ENCODE peak calls at places on chromosome 17, in six cellular contexts. A is H9, Z is IMR-90, Q is H1, K is mesenchymal stem cell, S is trophoblast cell. C is an unnamed sample.

GRCh38 chr17:1736348-1737281 is 6.1 kb upstream of the SERPINF2 start:
- DNase-seq in Q (no peak), K (peak), S (no peak), A (no peak), Z (peak), C (no peak)

GRCh38 chr17:3986270-3986938 is 22.2 kb upstream of the ATP2A3 start:
- DNase-seq in S (no peak), Z (no peak), Q (no peak), A (peak), K (no peak), C (no peak)

GRCh38 chr17:18324140-18325049 is 9.3 kb downstream of the SMCR8 start:
- DNase-seq in S (no peak), Q (no peak), K (no peak), Z (no peak), A (no peak), C (no peak)

GRCh38 chr17:18124346-18125126 is 16.0 kb downstream of the MYO15A start:
- DNase-seq in Q (no peak), Z (peak), K (no peak), S (no peak), A (no peak), C (no peak)

GRCh38 chr17:57256708-57257112 is 387 bp downstream of the MSI2 start:
- DNase-seq in A (no peak), Q (no peak), S (no peak), K (peak), Z (no peak), C (no peak)

GRCh38 chr17:32876414-32877163 is at the start of gene MYO1D:
- DNase-seq in A (peak), K (no peak), Q (peak), Z (no peak), S (peak), C (peak)

GRCh38 chr17:3527896-3528603 is 29.6 kb downstream of the TRPV3 start:
- DNase-seq in S (no peak), K (no peak), Q (no peak), A (no peak), Z (no peak), C (no peak)

GRCh38 chr17:73068322-73069153 is 23.9 kb downstream of the SLC39A11 start:
- DNase-seq in S (peak), Q (no peak), K (peak), A (no peak), Z (peak), C (no peak)

GRCh38 chr17:79907855-79908254 is 68.6 kb upstream of the CBX4 start:
- DNase-seq in Z (peak), A (no peak), S (no peak), K (no peak), Q (no peak), C (no peak)

GRCh38 chr17:72976971-72977767 is 115.3 kb downstream of the SLC39A11 start:
- DNase-seq in S (peak), Q (no peak), Z (peak), K (peak), A (no peak), C (no peak)

GRCh38 chr17:48456584-48456983 is 26.6 kb upstream of the SKAP1 start:
- DNase-seq in S (peak), Z (no peak), Q (no peak), K (peak), A (peak), C (no peak)

GRCh38 chr17:14864127-14864526 is 401.0 kb downstream of the PMP22 start:
- DNase-seq in K (no peak), S (no peak), Z (no peak), Q (no peak), A (no peak), C (no peak)

GRCh38 chr17:74424658-74425057 is 7.2 kb upstream of the GPRC5C start:
- DNase-seq in Z (no peak), S (no peak), A (no peak), Q (no peak), K (no peak), C (no peak)

GRCh38 chr17:64083571-64084085 is 46.3 kb downstream of the ERN1 start:
- DNase-seq in A (no peak), Z (no peak), S (no peak), K (no peak), Q (no peak), C (no peak)

GRCh38 chr17:27609606-27610303 is 21.2 kb upstream of the LGALS9 start:
- DNase-seq in Q (no peak), S (no peak), Z (peak), K (peak), A (peak), C (no peak)

GRCh38 chr17:57993471-57994365 is 5.7 kb upstream of the VEZF1 start:
- DNase-seq in Z (no peak), S (no peak), K (no peak), A (no peak), Q (no peak), C (peak)

DNA sequence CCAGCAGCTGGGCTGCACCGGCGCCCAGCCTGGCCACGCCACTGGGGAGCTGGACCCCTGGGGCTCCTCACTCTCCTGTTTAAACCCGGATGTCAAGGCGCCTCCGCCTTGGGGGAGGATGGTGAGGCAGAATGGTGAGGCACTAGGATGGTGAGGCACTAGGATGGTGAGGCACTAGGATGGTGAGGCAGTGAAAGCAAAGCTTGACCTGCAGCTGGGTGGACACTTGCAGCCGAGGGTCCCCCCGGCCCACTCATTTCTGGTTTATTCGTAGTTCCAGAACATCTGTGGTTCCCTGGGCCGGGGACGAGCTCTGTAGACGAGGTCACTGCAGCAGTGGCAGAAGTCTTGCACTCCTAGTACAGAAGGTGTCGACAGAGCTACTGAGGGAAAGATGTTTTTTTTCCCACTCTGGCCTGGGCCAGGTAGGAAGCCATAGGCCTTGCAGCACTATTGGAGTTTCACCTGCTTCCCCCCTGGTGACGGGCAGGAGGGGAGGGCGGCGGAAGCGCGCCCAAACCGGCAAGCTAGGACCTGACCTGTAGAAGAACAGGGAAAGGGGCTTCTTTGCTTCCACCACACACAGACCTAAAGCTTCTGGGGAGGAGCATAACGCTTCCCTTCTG is 1.1 kb upstream of the HNF1B start:
- DNase-seq in Z (no peak), Q (no peak), K (no peak), A (no peak), S (no peak), C (no peak)
- H4K91ac ChIP-seq in Z (no peak), Q (no peak), K (no peak), A (no peak), S (no peak), C (no peak)

GRCh38 chr17:34820166-34820920 is 140.9 kb downstream of the CCT6B start:
- DNase-seq in A (peak), S (no peak), K (no peak), Q (no peak), Z (no peak), C (no peak)
- H2BK5ac ChIP-seq in A (no peak), S (peak), K (no peak), Q (peak), Z (no peak), C (no peak)

GRCh38 chr17:49745175-49746139 is 18.5 kb downstream of the FAM117A start:
- DNase-seq in S (no peak), Z (no peak), A (no peak), K (no peak), Q (no peak), C (no peak)

GRCh38 chr17:49748223-49748622 is 15.7 kb downstream of the FAM117A start:
- DNase-seq in A (no peak), Q (no peak), S (no peak), K (no peak), Z (no peak), C (no peak)

GRCh38 chr17:49748791-49749190 is 15.1 kb downstream of the FAM117A start:
- DNase-seq in Q (no peak), Z (no peak), K (no peak), A (no peak), S (no peak), C (no peak)

GRCh38 chr17:49747632-49748031 is 16.3 kb downstream of the FAM117A start:
- DNase-seq in Q (no peak), K (no peak), A (no peak), Z (no peak), S (no peak), C (no peak)

DNA sequence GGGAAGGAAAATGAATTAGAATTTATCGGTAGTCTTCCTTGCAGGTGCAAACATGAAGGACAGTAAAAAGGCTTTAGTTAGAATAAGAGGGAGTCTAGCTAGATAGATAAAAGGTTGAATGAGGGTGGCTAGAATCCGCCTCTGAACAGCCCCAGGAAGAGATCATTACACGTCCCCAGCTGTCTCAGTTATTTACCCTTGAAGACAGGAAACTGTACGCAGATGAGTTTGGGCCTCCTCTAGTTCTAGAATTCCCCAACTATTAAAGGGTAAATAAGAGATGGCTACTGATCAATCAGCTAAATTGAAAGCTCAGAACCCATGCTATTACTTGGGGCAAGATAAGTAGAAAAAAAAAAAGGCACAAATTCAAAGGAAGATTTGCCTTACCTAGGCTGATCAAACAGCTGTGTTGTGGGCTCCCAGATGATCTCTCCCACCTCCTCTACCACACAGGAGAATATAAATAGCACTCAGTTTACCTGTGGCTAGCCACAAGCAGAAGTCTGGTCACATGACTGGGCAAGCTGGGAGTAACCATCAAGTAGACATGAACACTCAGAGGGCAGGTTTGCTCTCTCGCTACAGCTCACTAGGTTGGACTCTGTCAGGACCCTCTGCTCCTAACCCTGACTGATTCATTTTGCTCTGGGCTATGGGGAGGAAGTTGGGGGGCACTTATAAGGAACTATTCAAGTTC is 17.0 kb downstream of the FAM117A start:
- DNase-seq in Z (no peak), S (no peak), A (no peak), K (no peak), Q (no peak), C (no peak)
- H4K91ac ChIP-seq in Z (no peak), S (no peak), A (no peak), K (no peak), Q (no peak), C (no peak)

GRCh38 chr17:29294580-29294900 is 592 bp upstream of the NUFIP2 start:
- DNase-seq in A (no peak), Z (no peak), K (no peak), Q (no peak), S (no peak), C (no peak)

GRCh38 chr17:29291163-29291752 is 2.7 kb downstream of the NUFIP2 start:
- DNase-seq in Z (peak), A (no peak), Q (no peak), S (peak), K (peak), C (peak)

GRCh38 chr17:29292992-29293889 is 707 bp downstream of the NUFIP2 start:
- DNase-seq in A (peak), S (peak), Z (peak), K (peak), Q (peak), C (peak)

GRCh38 chr17:29293890-29294579 is at the start of gene NUFIP2:
- DNase-seq in A (peak), K (peak), Z (peak), S (peak), Q (peak), C (peak)

GRCh38 chr17:29292071-29292991 is 1.6 kb downstream of the NUFIP2 start:
- DNase-seq in Z (peak), K (peak), A (peak), Q (peak), S (no peak), C (peak)
- H2BK5ac ChIP-seq in Z (peak), K (peak), A (no peak), Q (no peak), S (peak), C (peak)

DNA sequence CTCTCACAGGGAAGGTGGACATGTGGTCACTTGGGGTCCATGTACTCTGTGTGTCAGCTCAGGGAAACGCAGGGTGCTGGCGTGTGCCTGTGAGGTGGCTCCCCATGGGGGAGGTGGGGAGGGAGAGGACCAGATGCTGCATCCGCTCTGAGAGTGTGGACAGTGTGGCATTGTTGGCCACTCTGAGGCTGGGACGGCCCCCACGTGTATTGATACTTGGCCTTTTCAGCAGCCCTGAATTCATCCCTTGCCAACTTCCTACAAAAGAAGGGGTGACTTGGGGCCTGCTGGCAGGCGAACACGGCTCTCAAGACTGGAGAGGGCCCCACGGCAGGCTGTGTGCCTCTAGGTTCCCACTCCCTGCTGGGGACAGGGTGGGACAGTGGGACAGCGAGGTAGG is 120.1 kb downstream of the RAB11FIP4 start:
- DNase-seq in A (no peak), Q (no peak), K (no peak), S (no peak), Z (no peak), C (no peak)
- H4K91ac ChIP-seq in A (no peak), Q (peak), K (no peak), S (peak), Z (no peak), C (no peak)

GRCh38 chr17:17019891-17020456 is 22.3 kb upstream of the MPRIP start:
- DNase-seq in Z (no peak), Q (no peak), K (no peak), S (peak), A (no peak), C (no peak)

GRCh38 chr17:17020821-17021193 is 21.4 kb upstream of the MPRIP start:
- DNase-seq in S (peak), A (no peak), Z (no peak), Q (no peak), K (no peak), C (no peak)

GRCh38 chr17:17022011-17022800 is 20.1 kb upstream of the MPRIP start:
- DNase-seq in S (no peak), Q (no peak), K (no peak), A (peak), Z (no peak), C (no peak)

GRCh38 chr17:17019430-17019762 is 22.9 kb upstream of the MPRIP start:
- DNase-seq in K (no peak), A (peak), Q (no peak), S (no peak), Z (no peak), C (no peak)

DNA sequence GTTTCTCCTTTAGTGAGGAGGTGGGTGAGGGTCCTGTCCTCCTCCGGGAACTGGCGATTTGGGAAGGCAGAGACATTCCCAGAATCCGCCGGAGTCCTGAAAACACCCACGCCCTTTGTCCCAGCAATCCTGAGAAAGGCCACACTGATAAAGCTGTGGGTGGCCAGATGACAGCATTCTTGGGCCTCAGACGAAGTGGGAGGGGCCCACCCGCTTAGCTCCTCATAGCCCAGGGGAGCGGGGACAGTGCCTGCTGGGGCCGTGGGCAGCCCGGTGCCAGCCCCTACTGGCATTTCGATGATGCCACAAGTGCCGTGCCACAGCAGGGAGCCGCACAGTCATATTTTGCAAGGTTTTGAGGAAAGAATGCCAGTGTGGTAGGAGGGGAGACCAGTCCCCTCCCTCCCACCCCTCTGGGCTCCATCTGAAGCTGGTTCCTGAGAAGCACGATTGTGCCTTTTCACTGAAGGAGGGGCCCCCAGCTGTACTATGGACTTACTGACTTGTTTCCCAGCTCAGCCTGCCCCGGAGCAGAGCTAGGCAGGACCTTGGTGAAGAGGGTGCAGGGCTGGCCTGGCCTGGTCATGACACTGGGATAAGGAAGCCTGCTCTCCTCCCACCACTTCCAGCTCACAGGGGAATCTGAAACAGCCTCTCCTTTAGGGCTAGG is 20.9 kb upstream of the MPRIP start:
- DNase-seq in A (peak), S (peak), Z (no peak), K (no peak), Q (no peak), C (peak)
- H2BK5ac ChIP-seq in A (no peak), S (peak), Z (no peak), K (no peak), Q (no peak), C (peak)

GRCh38 chr17:43645765-43646481 is 15.8 kb downstream of the MEOX1 start:
- DNase-seq in Z (no peak), A (no peak), K (peak), Q (peak), S (no peak), C (no peak)

GRCh38 chr17:43641416-43641815 is 20.3 kb downstream of the MEOX1 start:
- DNase-seq in Z (no peak), S (no peak), K (no peak), A (no peak), Q (no peak), C (no peak)

GRCh38 chr17:43645450-43645764 is 16.3 kb downstream of the MEOX1 start:
- DNase-seq in Q (no peak), S (no peak), K (no peak), A (no peak), Z (no peak), C (no peak)

GRCh38 chr17:43648916-43649315 is 12.8 kb downstream of the MEOX1 start:
- DNase-seq in Q (no peak), Z (no peak), S (peak), K (no peak), A (no peak), C (no peak)

GRCh38 chr17:43644081-43644480 is 17.6 kb downstream of the MEOX1 start:
- DNase-seq in Z (no peak), S (no peak), A (no peak), K (no peak), Q (no peak), C (no peak)
- H4K91ac ChIP-seq in Z (no peak), S (no peak), A (no peak), K (no peak), Q (no peak), C (no peak)

DNA sequence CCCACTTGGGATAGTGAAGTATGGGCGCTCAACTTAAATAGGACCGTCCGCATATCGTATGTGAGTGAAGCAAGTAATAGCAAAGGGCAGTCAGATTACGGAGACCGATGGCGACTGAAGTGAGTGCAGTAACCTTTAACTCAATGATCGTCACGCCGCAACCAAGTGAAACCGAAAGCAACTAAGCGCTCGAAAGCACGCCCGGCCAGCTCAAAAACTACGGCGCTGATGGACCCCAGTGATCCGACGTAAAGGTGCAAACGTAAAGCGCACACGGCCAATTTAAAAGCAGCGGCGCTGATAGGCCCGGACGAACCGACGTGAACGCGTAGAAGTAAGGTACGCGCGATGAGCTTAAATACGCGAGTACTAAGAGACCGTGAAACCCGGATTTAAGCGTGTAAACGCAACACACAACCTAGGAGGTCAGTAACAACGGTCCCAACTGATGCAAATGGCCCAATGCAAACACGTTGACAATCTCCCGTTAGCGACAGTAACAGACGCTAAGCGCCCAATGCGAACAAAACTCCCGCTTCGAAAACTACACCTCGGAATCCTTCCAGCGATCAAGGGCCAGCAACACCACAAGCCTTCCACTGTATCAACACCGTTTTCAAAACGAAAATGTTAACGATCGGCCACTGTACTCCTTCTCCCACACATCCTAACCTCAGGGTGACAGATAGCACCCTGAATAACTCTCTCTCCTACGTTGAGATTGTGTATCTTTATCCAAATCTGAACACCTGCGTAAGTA is 37.9 kb upstream of the ARL4D start:
- DNase-seq in Q (peak), A (peak), K (peak), Z (peak), S (peak), C (peak)
- H2BK5ac ChIP-seq in Q (peak), A (peak), K (peak), Z (peak), S (peak), C (peak)

C was measured in neuronal stem cell.